ENCODE peak calls at places on chromosome 3, in five cellular contexts. F, S, J, C and A are unnamed samples.

GRCh38 chr3:60046212-60046611 is 996.4 kb upstream of the CFAP20DC start:
- DNase-seq in F (no peak), J (no peak), C (no peak), S (no peak), A (no peak)

GRCh38 chr3:53688989-53689388 is 157.2 kb downstream of the CHDH start:
- DNase-seq in S (no peak), C (no peak), F (no peak), J (no peak), A (no peak)

GRCh38 chr3:47612178-47612577 is 33.5 kb upstream of the CSPG5 start:
- DNase-seq in F (peak), C (no peak), J (no peak), S (no peak), A (no peak)

GRCh38 chr3:46734773-46735172 is 17.1 kb upstream of the PRSS50 start:
- DNase-seq in C (no peak), J (no peak), F (no peak), S (peak), A (no peak)

GRCh38 chr3:8619548-8619947 is 25.1 kb downstream of the SSUH2 start:
- DNase-seq in S (no peak), J (no peak), F (no peak), C (no peak), A (no peak)

GRCh38 chr3:13543251-13543650 is 5.7 kb upstream of the FBLN2 start:
- DNase-seq in S (peak), F (peak), J (no peak), C (no peak), A (no peak)

GRCh38 chr3:106746286-106746685 is 631.0 kb upstream of the CCDC54 start:
- DNase-seq in J (no peak), S (no peak), C (no peak), F (no peak), A (no peak)

GRCh38 chr3:16254933-16255725 is 9.6 kb downstream of the DPH3 start:
- DNase-seq in S (no peak), C (no peak), J (no peak), F (no peak), A (no peak)

GRCh38 chr3:71493372-71493771 is 90.2 kb downstream of the FOXP1 start:
- DNase-seq in S (no peak), C (no peak), F (no peak), J (no peak), A (no peak)

GRCh38 chr3:69232447-69232846 is 110.1 kb upstream of the LMOD3 start:
- DNase-seq in F (no peak), C (no peak), S (no peak), J (no peak), A (no peak)

GRCh38 chr3:134576426-134576825 is 74.4 kb downstream of the KY start:
- DNase-seq in J (no peak), C (no peak), S (no peak), F (no peak), A (no peak)

GRCh38 chr3:14278799-14279705 is 100.4 kb downstream of the LSM3 start:
- DNase-seq in F (peak), J (no peak), S (no peak), C (no peak), A (no peak)

GRCh38 chr3:153290278-153291015 is 128.4 kb downstream of the RAP2B start:
- DNase-seq in C (no peak), J (no peak), F (no peak), S (no peak), A (no peak)

GRCh38 chr3:106229495-106230278 is 360.9 kb upstream of the CBLB start:
- DNase-seq in C (no peak), F (no peak), J (no peak), S (no peak), A (no peak)

GRCh38 chr3:127065561-127066270 is 82.8 kb downstream of the PLXNA1 start:
- DNase-seq in C (no peak), S (no peak), F (no peak), J (no peak), A (no peak)

GRCh38 chr3:152444029-152444641 is 175.4 kb downstream of the MBNL1 start:
- DNase-seq in S (no peak), C (no peak), J (no peak), F (peak), A (no peak)

GRCh38 chr3:165446555-165446954 is 250.4 kb upstream of the SLITRK3 start:
- DNase-seq in J (no peak), F (no peak), C (no peak), S (no peak), A (no peak)

GRCh38 chr3:44241706-44242105 is at the start of gene TOPAZ1:
- DNase-seq in F (no peak), S (no peak), C (no peak), J (no peak), A (no peak)

GRCh38 chr3:140252812-140253656 is 318.0 kb downstream of the CLSTN2 start:
- DNase-seq in S (no peak), F (peak), C (no peak), J (no peak), A (no peak)

GRCh38 chr3:153757839-153758238 is 363.4 kb upstream of the ARHGEF26 start:
- DNase-seq in C (no peak), F (no peak), J (no peak), S (no peak), A (no peak)

GRCh38 chr3:22792533-22792932 is 410.6 kb upstream of the UBE2E2 start:
- DNase-seq in S (no peak), J (no peak), F (no peak), C (no peak), A (no peak)

GRCh38 chr3:12835005-12835665 is 6.2 kb downstream of the RPL32 start:
- DNase-seq in S (no peak), C (no peak), J (no peak), F (no peak), A (no peak)

GRCh38 chr3:146953523-146954125 is 348.5 kb upstream of the PLSCR5 start:
- DNase-seq in J (no peak), F (no peak), C (no peak), S (no peak), A (no peak)

GRCh38 chr3:71728632-71729342 is 3.6 kb upstream of the EIF4E3 start:
- DNase-seq in S (no peak), C (no peak), J (peak), F (no peak), A (no peak)

GRCh38 chr3:142448424-142448823 is 587 bp upstream of the XRN1 start:
- DNase-seq in S (no peak), J (no peak), F (no peak), C (no peak), A (no peak)

GRCh38 chr3:101762041-101762646 is 16.9 kb upstream of the NXPE3 start:
- DNase-seq in F (no peak), J (no peak), S (no peak), C (no peak), A (no peak)